ENCODE peak calls at places on chromosomes 16 and 17, in nine cellular contexts. B, V, I, X, O, P, Q, S and U are unnamed samples.
A peak's percentile ranks its signal among the peaks of the same experiment; 100 is the strongest.

GRCh38 chr16:15708997-15709396 is 59.0 kb downstream of the NDE1 start:
- DNase-seq in B (no peak), V (no peak), I (no peak), X (no peak), O (no peak), P (no peak), Q (no peak), S (no peak), U (no peak)

GRCh38 chr17:6398955-6399354 is 36.0 kb downstream of the AIPL1 start:
- DNase-seq in B (no peak), V (no peak), I (no peak), X (no peak), O (no peak), P (no peak), Q (no peak), S (no peak), U (no peak)

GRCh38 chr16:89178453-89179147 is 7.1 kb downstream of the CDH15 start:
- DNase-seq in B (no peak), V (no peak), I (no peak), X (no peak), O (no peak), P (no peak), Q (no peak), S (no peak), U (no peak)

GRCh38 chr17:76343106-76343505 is 10.6 kb downstream of the PRPSAP1 start:
- DNase-seq in B (no peak), V (no peak), I (no peak), X (no peak), O (no peak), P (no peak), Q (no peak), S (no peak), U (peak; percentile 3)

GRCh38 chr17:42562845-42563509 is 1.0 kb downstream of the COASY start:
- DNase-seq in B (no peak), V (no peak), I (peak; percentile 54), X (no peak), O (no peak), P (peak; percentile 42), Q (no peak), S (no peak), U (no peak)

GRCh38 chr16:29986231-29986630 is 9.2 kb downstream of the HIRIP3 start:
- DNase-seq in B (no peak), V (no peak), I (no peak), X (no peak), O (no peak), P (no peak), Q (no peak), S (no peak), U (no peak)

GRCh38 chr16:74309789-74310781 is 13.5 kb downstream of the PSMD7 start:
- DNase-seq in B (peak; percentile 59), V (no peak), I (peak; percentile 62), X (peak; percentile 59), O (peak; percentile 47), P (peak; percentile 72), Q (peak; percentile 57), S (no peak), U (no peak)

GRCh38 chr17:35166526-35166925 is 18.9 kb downstream of the UNC45B start:
- DNase-seq in B (no peak), V (no peak), I (no peak), X (no peak), O (no peak), P (no peak), Q (no peak), S (no peak), U (no peak)

GRCh38 chr17:76136276-76137025 is 4.6 kb downstream of the FOXJ1 start:
- DNase-seq in B (no peak), V (no peak), I (no peak), X (no peak), O (no peak), P (no peak), Q (no peak), S (no peak), U (no peak)

GRCh38 chr17:72465191-72466024 is 344.6 kb downstream of the SOX9 start:
- DNase-seq in B (peak; percentile 99), V (no peak), I (peak; percentile 89), X (peak; percentile 99), O (no peak), P (peak; percentile 90), Q (peak; percentile 98), S (no peak), U (peak; percentile 41)

GRCh38 chr17:73533127-73533526 is 111.1 kb downstream of the SDK2 start:
- DNase-seq in B (no peak), V (no peak), I (no peak), X (no peak), O (no peak), P (no peak), Q (no peak), S (no peak), U (no peak)

GRCh38 chr16:24523569-24523968 is 15.8 kb upstream of the RBBP6 start:
- DNase-seq in B (no peak), V (no peak), I (no peak), X (no peak), O (no peak), P (no peak), Q (peak; percentile 56), S (no peak), U (no peak)

GRCh38 chr17:35879748-35880654 is at the start of gene CCL5:
- DNase-seq in B (no peak), V (no peak), I (no peak), X (no peak), O (no peak), P (peak; percentile 67), Q (no peak), S (no peak), U (no peak)

GRCh38 chr17:78172284-78173024 is 4.1 kb downstream of the SYNGR2 start:
- DNase-seq in B (no peak), V (no peak), I (no peak), X (peak; percentile 35), O (no peak), P (no peak), Q (no peak), S (no peak), U (peak; percentile 91)

GRCh38 chr16:66986559-66986958 is 1.8 kb upstream of the CES4A start:
- DNase-seq in B (no peak), V (no peak), I (no peak), X (no peak), O (no peak), P (no peak), Q (no peak), S (no peak), U (no peak)

GRCh38 chr17:19762515-19762961 is 14.4 kb upstream of the ALDH3A1 start:
- DNase-seq in B (peak; percentile 59), V (peak; percentile 87), I (peak; percentile 56), X (peak; percentile 42), O (peak; percentile 75), P (peak; percentile 69), Q (peak; percentile 97), S (peak; percentile 63), U (no peak)

GRCh38 chr17:77366558-77367245 is 225.9 kb downstream of the SEC14L1 start:
- DNase-seq in B (no peak), V (no peak), I (no peak), X (peak; percentile 50), O (no peak), P (peak; percentile 71), Q (no peak), S (no peak), U (no peak)

GRCh38 chr16:48126801-48127644 is 28.8 kb downstream of the ABCC12 start:
- DNase-seq in B (peak; percentile 100), V (no peak), I (peak; percentile 6), X (peak; percentile 97), O (peak; percentile 7), P (peak; percentile 88), Q (peak; percentile 55), S (no peak), U (peak; percentile 81)

GRCh38 chr16:71526111-71526998 is at the start of gene CHST4:
- DNase-seq in B (peak; percentile 68), V (no peak), I (no peak), X (peak; percentile 81), O (no peak), P (peak; percentile 62), Q (peak; percentile 16), S (no peak), U (no peak)

GRCh38 chr17:57987582-57988300 is at the start of gene VEZF1:
- DNase-seq in B (peak; percentile 53), V (peak; percentile 67), I (peak; percentile 68), X (peak; percentile 78), O (peak; percentile 81), P (peak; percentile 58), Q (peak; percentile 76), S (peak; percentile 79), U (peak; percentile 72)

GRCh38 chr17:61645898-61646297 is 54.9 kb upstream of the NACA2 start:
- DNase-seq in B (no peak), V (no peak), I (no peak), X (peak; percentile 18), O (no peak), P (no peak), Q (no peak), S (no peak), U (no peak)

GRCh38 chr17:51734462-51734861 is 424.1 kb downstream of the CA10 start:
- DNase-seq in B (no peak), V (no peak), I (no peak), X (no peak), O (no peak), P (no peak), Q (no peak), S (peak; percentile 11), U (no peak)

GRCh38 chr16:19094542-19095365 is 19.0 kb upstream of the ITPRIPL2 start:
- DNase-seq in B (no peak), V (no peak), I (peak; percentile 88), X (no peak), O (no peak), P (peak; percentile 25), Q (no peak), S (no peak), U (no peak)

GRCh38 chr17:28746611-28747045 is 2.8 kb downstream of the TRAF4 start:
- DNase-seq in B (peak; percentile 51), V (no peak), I (no peak), X (no peak), O (peak; percentile 73), P (no peak), Q (no peak), S (no peak), U (peak; percentile 81)

GRCh38 chr17:83062011-83062817 is 17.2 kb upstream of the METRNL start:
- DNase-seq in B (no peak), V (no peak), I (no peak), X (no peak), O (no peak), P (no peak), Q (no peak), S (no peak), U (peak; percentile 55)

GRCh38 chr16:89359296-89360147 is 130.8 kb downstream of the ANKRD11 start:
- DNase-seq in B (no peak), V (no peak), I (no peak), X (no peak), O (no peak), P (no peak), Q (no peak), S (no peak), U (no peak)